ENCODE peak calls at places on chromosomes 5 and 9, in seven cellular contexts. One of them, this sample, is unnamed.

GRCh38 chr5:15116996-15117395 is 245.4 kb upstream of the ANKH start:
- DNase-seq in SK-N-SH: no peak
- DNase-seq in GM12892: no peak
- DNase-seq in sigmoid colon: no peak
- DNase-seq in spleen: no peak
- DNase-seq in GM23338: no peak
- DNase-seq in upper lobe of left lung: no peak
- DNase-seq in this sample: no peak

GRCh38 chr5:2012885-2013284 is 130.2 kb upstream of the IRX4 start:
- DNase-seq in GM12892: no peak
- DNase-seq in GM23338: no peak
- DNase-seq in SK-N-SH: no peak
- DNase-seq in spleen: no peak
- DNase-seq in sigmoid colon: no peak
- DNase-seq in upper lobe of left lung: peak
- DNase-seq in this sample: peak

GRCh38 chr9:129629251-129629650 is 3.3 kb downstream of the NTMT1 start:
- DNase-seq in GM23338: no peak
- DNase-seq in GM12892: no peak
- DNase-seq in SK-N-SH: no peak
- DNase-seq in upper lobe of left lung: no peak
- DNase-seq in sigmoid colon: no peak
- DNase-seq in spleen: no peak
- DNase-seq in this sample: no peak

GRCh38 chr5:106873558-106873957 is 797.2 kb downstream of the EFNA5 start:
- DNase-seq in SK-N-SH: no peak
- DNase-seq in spleen: no peak
- DNase-seq in sigmoid colon: no peak
- DNase-seq in GM12892: no peak
- DNase-seq in GM23338: no peak
- DNase-seq in upper lobe of left lung: no peak
- DNase-seq in this sample: no peak

GRCh38 chr5:178114325-178115135 is 1.2 kb downstream of the N4BP3 start:
- DNase-seq in spleen: peak
- DNase-seq in upper lobe of left lung: peak
- DNase-seq in GM12892: no peak
- DNase-seq in GM23338: peak
- DNase-seq in SK-N-SH: no peak
- DNase-seq in sigmoid colon: no peak
- DNase-seq in this sample: no peak

GRCh38 chr9:134769084-134769455 is 111.5 kb upstream of the FCN2 start:
- DNase-seq in GM12892: no peak
- DNase-seq in upper lobe of left lung: no peak
- DNase-seq in sigmoid colon: no peak
- DNase-seq in SK-N-SH: peak
- DNase-seq in GM23338: no peak
- DNase-seq in spleen: no peak
- DNase-seq in this sample: no peak

GRCh38 chr5:43041131-43041668 is 1.1 kb upstream of the ANXA2R start:
- DNase-seq in upper lobe of left lung: no peak
- DNase-seq in SK-N-SH: no peak
- DNase-seq in spleen: peak
- DNase-seq in GM12892: no peak
- DNase-seq in GM23338: no peak
- DNase-seq in sigmoid colon: no peak
- DNase-seq in this sample: no peak

GRCh38 chr9:2787065-2787464 is 56.8 kb downstream of the PUM3 start:
- DNase-seq in GM23338: no peak
- DNase-seq in GM12892: no peak
- DNase-seq in SK-N-SH: no peak
- DNase-seq in spleen: no peak
- DNase-seq in sigmoid colon: no peak
- DNase-seq in upper lobe of left lung: no peak
- DNase-seq in this sample: no peak

GRCh38 chr5:107289030-107289714 is 381.6 kb downstream of the EFNA5 start:
- DNase-seq in GM23338: no peak
- DNase-seq in GM12892: peak
- DNase-seq in SK-N-SH: no peak
- DNase-seq in sigmoid colon: no peak
- DNase-seq in spleen: no peak
- DNase-seq in upper lobe of left lung: no peak
- DNase-seq in this sample: no peak

GRCh38 chr5:6291961-6292360 is 86.4 kb downstream of the MED10 start:
- DNase-seq in upper lobe of left lung: no peak
- DNase-seq in SK-N-SH: no peak
- DNase-seq in spleen: no peak
- DNase-seq in GM12892: no peak
- DNase-seq in sigmoid colon: no peak
- DNase-seq in GM23338: peak
- DNase-seq in this sample: no peak

GRCh38 chr5:14247054-14247386 is 103.9 kb downstream of the TRIO start:
- DNase-seq in GM23338: no peak
- DNase-seq in sigmoid colon: no peak
- DNase-seq in upper lobe of left lung: peak
- DNase-seq in SK-N-SH: no peak
- DNase-seq in spleen: no peak
- DNase-seq in GM12892: no peak
- DNase-seq in this sample: no peak

GRCh38 chr9:111456536-111456935 is 27.6 kb downstream of the ECPAS start:
- DNase-seq in sigmoid colon: no peak
- DNase-seq in GM12892: no peak
- DNase-seq in SK-N-SH: no peak
- DNase-seq in upper lobe of left lung: no peak
- DNase-seq in GM23338: no peak
- DNase-seq in spleen: no peak
- DNase-seq in this sample: no peak

GRCh38 chr9:29001006-29001405 is 1427.7 kb upstream of the C9orf72 start:
- DNase-seq in GM12892: no peak
- DNase-seq in spleen: no peak
- DNase-seq in upper lobe of left lung: no peak
- DNase-seq in sigmoid colon: no peak
- DNase-seq in SK-N-SH: no peak
- DNase-seq in GM23338: no peak
- DNase-seq in this sample: no peak

GRCh38 chr9:119556129-119556875 is 187.1 kb upstream of the BRINP1 start:
- DNase-seq in GM12892: peak
- DNase-seq in sigmoid colon: peak
- DNase-seq in spleen: peak
- DNase-seq in upper lobe of left lung: peak
- DNase-seq in GM23338: peak
- DNase-seq in SK-N-SH: peak
- DNase-seq in this sample: no peak

GRCh38 chr9:5629312-5630037 is 568 bp downstream of the RIC1 start:
- DNase-seq in sigmoid colon: peak
- DNase-seq in GM23338: peak
- DNase-seq in upper lobe of left lung: peak
- DNase-seq in GM12892: peak
- DNase-seq in spleen: no peak
- DNase-seq in SK-N-SH: peak
- DNase-seq in this sample: no peak

GRCh38 chr5:93601433-93602175 is 18.6 kb downstream of the NR2F1 start:
- DNase-seq in sigmoid colon: no peak
- DNase-seq in SK-N-SH: peak
- DNase-seq in upper lobe of left lung: no peak
- DNase-seq in GM12892: no peak
- DNase-seq in GM23338: peak
- DNase-seq in spleen: no peak
- DNase-seq in this sample: no peak

GRCh38 chr9:37410354-37410861 is 12.1 kb upstream of the GRHPR start:
- DNase-seq in GM23338: no peak
- DNase-seq in spleen: peak
- DNase-seq in GM12892: no peak
- DNase-seq in SK-N-SH: no peak
- DNase-seq in sigmoid colon: no peak
- DNase-seq in upper lobe of left lung: peak
- DNase-seq in this sample: no peak

GRCh38 chr9:19102181-19102630 is 498 bp downstream of the HAUS6 start:
- DNase-seq in spleen: peak
- DNase-seq in GM12892: no peak
- DNase-seq in sigmoid colon: peak
- DNase-seq in upper lobe of left lung: peak
- DNase-seq in SK-N-SH: peak
- DNase-seq in GM23338: peak
- DNase-seq in this sample: no peak

GRCh38 chr9:123651273-123651672 is 278.7 kb downstream of the DENND1A start:
- DNase-seq in upper lobe of left lung: no peak
- DNase-seq in sigmoid colon: no peak
- DNase-seq in GM23338: no peak
- DNase-seq in GM12892: no peak
- DNase-seq in spleen: no peak
- DNase-seq in SK-N-SH: no peak
- DNase-seq in this sample: no peak
- TF ChIP-seq POLR2AphosphoS5 in upper lobe of left lung: no peak
- TF ChIP-seq POLR2AphosphoS5 in sigmoid colon: no peak
- TF ChIP-seq POLR2AphosphoS5 in GM23338: no peak
- TF ChIP-seq POLR2AphosphoS5 in GM12892: no peak
- TF ChIP-seq POLR2AphosphoS5 in spleen: no peak
- TF ChIP-seq POLR2AphosphoS5 in SK-N-SH: no peak
- TF ChIP-seq POLR2AphosphoS5 in this sample: no peak

GRCh38 chr5:172049226-172049796 is 42.9 kb upstream of the FBXW11 start:
- DNase-seq in sigmoid colon: no peak
- DNase-seq in GM23338: peak
- DNase-seq in SK-N-SH: no peak
- DNase-seq in upper lobe of left lung: no peak
- DNase-seq in GM12892: no peak
- DNase-seq in spleen: peak
- DNase-seq in this sample: no peak

GRCh38 chr5:172048170-172048422 is 41.7 kb upstream of the FBXW11 start:
- DNase-seq in SK-N-SH: no peak
- DNase-seq in sigmoid colon: no peak
- DNase-seq in GM23338: no peak
- DNase-seq in GM12892: no peak
- DNase-seq in spleen: no peak
- DNase-seq in upper lobe of left lung: no peak
- DNase-seq in this sample: no peak

GRCh38 chr5:172050070-172050469 is 43.6 kb upstream of the FBXW11 start:
- DNase-seq in GM12892: no peak
- DNase-seq in spleen: no peak
- DNase-seq in SK-N-SH: no peak
- DNase-seq in upper lobe of left lung: no peak
- DNase-seq in sigmoid colon: no peak
- DNase-seq in GM23338: no peak
- DNase-seq in this sample: no peak

GRCh38 chr5:172046613-172047012 is 40.2 kb upstream of the FBXW11 start:
- DNase-seq in upper lobe of left lung: no peak
- DNase-seq in GM12892: no peak
- DNase-seq in spleen: no peak
- DNase-seq in GM23338: no peak
- DNase-seq in sigmoid colon: no peak
- DNase-seq in SK-N-SH: no peak
- DNase-seq in this sample: no peak

DNA sequence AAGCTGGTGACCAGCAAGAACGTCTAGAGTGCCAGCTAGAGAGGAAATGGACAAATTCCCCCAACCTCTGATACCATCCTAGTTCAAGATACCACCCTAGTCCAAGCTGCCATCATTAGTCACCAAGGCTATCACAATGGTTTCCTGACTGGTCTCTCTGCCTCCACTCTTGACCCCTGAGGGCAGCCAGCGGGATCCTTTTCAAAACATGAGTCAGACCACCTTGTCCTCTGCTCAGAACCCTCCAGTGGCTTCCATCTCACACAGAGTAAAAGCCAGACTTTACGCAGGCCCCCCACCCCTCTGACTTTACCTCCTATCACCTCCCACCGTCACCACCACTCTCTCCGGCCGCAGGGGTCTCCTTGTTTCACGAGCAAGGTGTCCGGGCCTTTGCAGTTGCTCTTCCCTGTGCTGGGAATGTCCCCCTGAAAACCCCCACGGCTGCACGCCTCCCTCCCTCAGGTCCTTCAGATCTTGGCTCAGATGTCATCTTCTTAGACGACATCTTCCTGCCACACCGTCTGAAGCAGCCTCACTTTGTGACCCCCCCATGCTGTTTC is 42.2 kb upstream of the FBXW11 start:
- DNase-seq in sigmoid colon: no peak
- DNase-seq in upper lobe of left lung: no peak
- DNase-seq in GM23338: no peak
- DNase-seq in spleen: peak
- DNase-seq in SK-N-SH: no peak
- DNase-seq in GM12892: no peak
- DNase-seq in this sample: no peak
- TF ChIP-seq POLR2AphosphoS5 in sigmoid colon: no peak
- TF ChIP-seq POLR2AphosphoS5 in upper lobe of left lung: no peak
- TF ChIP-seq POLR2AphosphoS5 in GM23338: no peak
- TF ChIP-seq POLR2AphosphoS5 in spleen: no peak
- TF ChIP-seq POLR2AphosphoS5 in SK-N-SH: no peak
- TF ChIP-seq POLR2AphosphoS5 in GM12892: no peak
- TF ChIP-seq POLR2AphosphoS5 in this sample: no peak

GRCh38 chr9:706073-706472 is 135.4 kb upstream of the DMRT1 start:
- DNase-seq in GM12892: no peak
- DNase-seq in GM23338: no peak
- DNase-seq in upper lobe of left lung: no peak
- DNase-seq in SK-N-SH: no peak
- DNase-seq in spleen: no peak
- DNase-seq in sigmoid colon: no peak
- DNase-seq in this sample: no peak
- TF ChIP-seq POLR2AphosphoS5 in GM12892: no peak
- TF ChIP-seq POLR2AphosphoS5 in GM23338: no peak
- TF ChIP-seq POLR2AphosphoS5 in upper lobe of left lung: no peak
- TF ChIP-seq POLR2AphosphoS5 in SK-N-SH: no peak
- TF ChIP-seq POLR2AphosphoS5 in spleen: no peak
- TF ChIP-seq POLR2AphosphoS5 in sigmoid colon: no peak
- TF ChIP-seq POLR2AphosphoS5 in this sample: no peak

GRCh38 chr5:149372041-149372805 is 6.9 kb downstream of the IL17B start:
- DNase-seq in upper lobe of left lung: no peak
- DNase-seq in GM23338: no peak
- DNase-seq in SK-N-SH: no peak
- DNase-seq in GM12892: no peak
- DNase-seq in sigmoid colon: no peak
- DNase-seq in spleen: no peak
- DNase-seq in this sample: no peak
- TF ChIP-seq POLR2AphosphoS5 in upper lobe of left lung: no peak
- TF ChIP-seq POLR2AphosphoS5 in GM23338: no peak
- TF ChIP-seq POLR2AphosphoS5 in SK-N-SH: no peak
- TF ChIP-seq POLR2AphosphoS5 in GM12892: no peak
- TF ChIP-seq POLR2AphosphoS5 in sigmoid colon: no peak
- TF ChIP-seq POLR2AphosphoS5 in spleen: no peak
- TF ChIP-seq POLR2AphosphoS5 in this sample: no peak

GRCh38 chr9:126410229-126410628 is 83.6 kb downstream of the MVB12B start:
- DNase-seq in GM12892: no peak
- DNase-seq in SK-N-SH: no peak
- DNase-seq in GM23338: no peak
- DNase-seq in spleen: peak
- DNase-seq in sigmoid colon: no peak
- DNase-seq in upper lobe of left lung: no peak
- DNase-seq in this sample: no peak
- TF ChIP-seq POLR2AphosphoS5 in GM12892: no peak
- TF ChIP-seq POLR2AphosphoS5 in SK-N-SH: no peak
- TF ChIP-seq POLR2AphosphoS5 in GM23338: no peak
- TF ChIP-seq POLR2AphosphoS5 in spleen: no peak
- TF ChIP-seq POLR2AphosphoS5 in sigmoid colon: no peak
- TF ChIP-seq POLR2AphosphoS5 in upper lobe of left lung: no peak
- TF ChIP-seq POLR2AphosphoS5 in this sample: no peak

GRCh38 chr9:131406567-131407436 is 12.9 kb downstream of the PRRC2B start:
- DNase-seq in SK-N-SH: no peak
- DNase-seq in upper lobe of left lung: no peak
- DNase-seq in sigmoid colon: no peak
- DNase-seq in spleen: no peak
- DNase-seq in GM12892: no peak
- DNase-seq in GM23338: no peak
- DNase-seq in this sample: no peak
- TF ChIP-seq POLR2AphosphoS5 in SK-N-SH: no peak
- TF ChIP-seq POLR2AphosphoS5 in upper lobe of left lung: no peak
- TF ChIP-seq POLR2AphosphoS5 in sigmoid colon: no peak
- TF ChIP-seq POLR2AphosphoS5 in spleen: no peak
- TF ChIP-seq POLR2AphosphoS5 in GM12892: no peak
- TF ChIP-seq POLR2AphosphoS5 in GM23338: no peak
- TF ChIP-seq POLR2AphosphoS5 in this sample: no peak